ENCODE peak calls at places on chromosome 4, in six cellular contexts. I is A172; B is activated CD4-positive, alpha-beta T cell treated with anti-CD3 and anti-CD28 coated beads, Interleukin-2, amount 10 ng/mL, durations not matched to agents 7 days and 5 days; C is activated B cell treated with CpG ODN at 0.5 μM for 24 hours; P is hypothalamus; U is germinal center. O is an unnamed sample.

GRCh38 chr4:10115657-10116624 is 658 bp downstream of the WDR1 start:
- DNase-seq in I (peak; percentile 59), U (peak; percentile 77), P (no peak), C (peak; percentile 63), B (peak; percentile 78), O (peak; percentile 87)

GRCh38 chr4:3375688-3376087 is 66.1 kb upstream of the HGFAC start:
- DNase-seq in U (no peak), B (no peak), I (peak; percentile 75), P (no peak), C (no peak), O (no peak)

GRCh38 chr4:76831475-76832390 is 66.2 kb downstream of the SOWAHB start:
- DNase-seq in U (no peak), P (no peak), C (no peak), B (no peak), I (no peak), O (peak; percentile 50)

GRCh38 chr4:156346959-156347385 is 393.3 kb upstream of the CTSO start:
- DNase-seq in P (no peak), C (no peak), I (no peak), U (no peak), B (no peak), O (no peak)

GRCh38 chr4:137892134-137892533 is 350.0 kb downstream of the SLC7A11 start:
- DNase-seq in I (no peak), P (no peak), B (no peak), C (no peak), U (no peak), O (no peak)

GRCh38 chr4:30719363-30720020 is 677 bp upstream of the PCDH7 start:
- DNase-seq in C (no peak), I (peak; percentile 54), P (peak; percentile 57), B (no peak), U (no peak), O (no peak)

GRCh38 chr4:15201782-15202181 is 199.5 kb downstream of the CPEB2 start:
- DNase-seq in B (no peak), C (no peak), U (no peak), I (no peak), P (no peak), O (no peak)

GRCh38 chr4:5973486-5974220 is 44.6 kb downstream of the C4orf50 start:
- DNase-seq in B (no peak), U (no peak), C (no peak), P (no peak), I (no peak), O (no peak)

GRCh38 chr4:142128529-142128928 is 492.1 kb downstream of the IL15 start:
- DNase-seq in B (no peak), P (no peak), I (no peak), C (no peak), U (no peak), O (peak; percentile 46)

GRCh38 chr4:3629665-3630064 is 97.4 kb upstream of the LRPAP1 start:
- DNase-seq in P (no peak), I (no peak), U (no peak), C (no peak), B (no peak), O (peak; percentile 16)

GRCh38 chr4:43778187-43778915 is 670.3 kb downstream of the KCTD8 start:
- DNase-seq in I (no peak), U (no peak), C (no peak), P (no peak), B (no peak), O (no peak)

GRCh38 chr4:105895609-105896460 is 564 bp downstream of the NPNT start:
- DNase-seq in I (no peak), U (peak; percentile 17), P (no peak), C (no peak), B (no peak), O (no peak)

GRCh38 chr4:110518889-110519490 is 43.0 kb downstream of the ENPEP start:
- DNase-seq in I (peak; percentile 24), C (no peak), U (no peak), B (peak; percentile 38), P (no peak), O (no peak)

GRCh38 chr4:8737601-8738279 is 133.9 kb downstream of the HMX1 start:
- DNase-seq in I (no peak), P (no peak), U (no peak), B (no peak), C (no peak), O (peak; percentile 8)

GRCh38 chr4:150224896-150225591 is 146.8 kb downstream of the DCLK2 start:
- DNase-seq in C (no peak), I (peak; percentile 93), P (no peak), U (no peak), B (no peak), O (no peak)

GRCh38 chr4:171644430-171645057 is 168.7 kb upstream of the GALNTL6 start:
- DNase-seq in B (no peak), U (peak; percentile 5), P (no peak), C (no peak), I (no peak), O (no peak)

GRCh38 chr4:138751290-138751689 is 264.3 kb upstream of the NOCT start:
- DNase-seq in I (no peak), U (no peak), B (no peak), P (no peak), C (no peak), O (no peak)

GRCh38 chr4:107709916-107710315 is 10.1 kb downstream of the PAPSS1 start:
- DNase-seq in B (no peak), P (no peak), U (no peak), I (no peak), C (no peak), O (no peak)

GRCh38 chr4:57374866-57375595 is 264.8 kb upstream of the IGFBP7 start:
- DNase-seq in I (no peak), B (no peak), U (no peak), C (no peak), P (no peak), O (no peak)

GRCh38 chr4:184386271-184386781 is 88.0 kb downstream of the IRF2 start:
- DNase-seq in I (no peak), C (no peak), B (no peak), U (no peak), P (no peak), O (no peak)